ENCODE peak calls at places on chromosomes 1 and 21, in ten cellular contexts. V is putamen; F is activated CD8-positive, alpha-beta T cell treated with anti-CD3 and anti-CD28 coated beads for 36 hours; Y is NAMALWA; P is AG09319; X is A549; A is activated CD8-positive, alpha-beta memory T cell treated with anti-CD3 and anti-CD28 coated beads for 4 hours; S is EL; Q is OCI-LY7; T is activated CD4-positive, alpha-beta T cell treated with anti-CD3 and anti-CD28 coated beads, Interleukin-2, amount 10 ng/mL, durations not matched to agents 7 days and 5 days. I is an unnamed sample.

GRCh38 chr1:167474191-167474641 is 44.1 kb downstream of the CD247 start:
- DNase-seq in V (no peak), F (peak), Y (no peak), P (no peak), X (no peak), A (no peak), S (no peak), Q (no peak), T (peak), I (no peak)

GRCh38 chr1:226706664-226707063 is 32.4 kb downstream of the ITPKB start:
- DNase-seq in V (no peak), F (no peak), Y (no peak), P (no peak), X (no peak), A (no peak), S (no peak), Q (no peak), T (no peak), I (no peak)

GRCh38 chr1:112790920-112791722 is 76.0 kb upstream of the PPM1J start:
- DNase-seq in V (no peak), F (no peak), Y (no peak), P (no peak), X (no peak), A (no peak), S (no peak), Q (no peak), T (no peak), I (no peak)

GRCh38 chr1:152013664-152014237 is 20.1 kb upstream of the S100A10 start:
- DNase-seq in V (no peak), F (peak), Y (peak), P (no peak), X (no peak), A (no peak), S (peak), Q (peak), T (peak), I (peak)

GRCh38 chr1:100532645-100533044 is 5.3 kb upstream of the GPR88 start:
- DNase-seq in V (no peak), F (no peak), Y (no peak), P (no peak), X (no peak), A (no peak), S (no peak), Q (no peak), T (no peak), I (no peak)

GRCh38 chr1:113101588-113101987 is 28.6 kb downstream of the LRIG2 start:
- DNase-seq in V (no peak), F (no peak), Y (no peak), P (no peak), X (no peak), A (no peak), S (peak), Q (no peak), T (no peak), I (no peak)

GRCh38 chr1:22338071-22338765 is 113.4 kb upstream of the ZBTB40 start:
- DNase-seq in V (no peak), F (no peak), Y (no peak), P (no peak), X (no peak), A (no peak), S (no peak), Q (no peak), T (no peak), I (no peak)

GRCh38 chr1:66497910-66498309 is 36.0 kb upstream of the SGIP1 start:
- DNase-seq in V (no peak), F (no peak), Y (no peak), P (no peak), X (no peak), A (no peak), S (no peak), Q (no peak), T (no peak), I (no peak)

GRCh38 chr21:36756527-36756926 is 57.6 kb downstream of the SIM2 start:
- DNase-seq in V (peak), F (no peak), Y (no peak), P (no peak), X (no peak), A (no peak), S (peak), Q (no peak), T (no peak), I (no peak)